ENCODE peak calls at places on chromosomes 2 and 18, in five cellular contexts. One of them, this sample, is unnamed.

GRCh38 chr2:240323601-240324291 is 111.7 kb upstream of the GPC1 start:
- DNase-seq in A549: no peak
- DNase-seq in nucleus accumbens: no peak
- DNase-seq in T-helper 1 cell: no peak
- DNase-seq in mesenteric fat pad: no peak
- DNase-seq in this sample: no peak

GRCh38 chr2:96870631-96871255 is 863 bp upstream of the SEMA4C start:
- DNase-seq in A549: no peak
- DNase-seq in nucleus accumbens: no peak
- DNase-seq in T-helper 1 cell: peak
- DNase-seq in mesenteric fat pad: no peak
- DNase-seq in this sample: no peak

GRCh38 chr2:12715878-12716249 is 872 bp upstream of the TRIB2 start:
- DNase-seq in A549: peak
- DNase-seq in nucleus accumbens: peak
- DNase-seq in T-helper 1 cell: peak
- DNase-seq in mesenteric fat pad: no peak
- DNase-seq in this sample: no peak

GRCh38 chr2:169507698-169508097 is 1.8 kb upstream of the KLHL41 start:
- DNase-seq in A549: peak
- DNase-seq in nucleus accumbens: no peak
- DNase-seq in T-helper 1 cell: no peak
- DNase-seq in mesenteric fat pad: no peak
- DNase-seq in this sample: no peak

GRCh38 chr2:196849895-196850294 is 40.7 kb upstream of the C2orf66 start:
- DNase-seq in A549: peak
- DNase-seq in nucleus accumbens: peak
- DNase-seq in T-helper 1 cell: no peak
- DNase-seq in mesenteric fat pad: no peak
- DNase-seq in this sample: no peak

GRCh38 chr2:37080674-37081073 is 3.5 kb downstream of the HEATR5B start:
- DNase-seq in A549: no peak
- DNase-seq in nucleus accumbens: no peak
- DNase-seq in T-helper 1 cell: no peak
- DNase-seq in mesenteric fat pad: no peak
- DNase-seq in this sample: no peak

GRCh38 chr2:198692907-198693510 is 764.7 kb downstream of the SATB2 start:
- DNase-seq in A549: no peak
- DNase-seq in nucleus accumbens: no peak
- DNase-seq in T-helper 1 cell: no peak
- DNase-seq in mesenteric fat pad: no peak
- DNase-seq in this sample: no peak

GRCh38 chr2:72095364-72095763 is 52.3 kb downstream of the CYP26B1 start:
- DNase-seq in A549: no peak
- DNase-seq in nucleus accumbens: no peak
- DNase-seq in T-helper 1 cell: no peak
- DNase-seq in mesenteric fat pad: peak
- DNase-seq in this sample: no peak

GRCh38 chr2:120227111-120227991 is 4.2 kb upstream of the TMEM185B start:
- DNase-seq in A549: no peak
- DNase-seq in nucleus accumbens: no peak
- DNase-seq in T-helper 1 cell: no peak
- DNase-seq in mesenteric fat pad: peak
- DNase-seq in this sample: no peak

GRCh38 chr18:72376256-72376655 is 167.9 kb downstream of the CBLN2 start:
- DNase-seq in A549: no peak
- DNase-seq in nucleus accumbens: no peak
- DNase-seq in T-helper 1 cell: no peak
- DNase-seq in mesenteric fat pad: no peak
- DNase-seq in this sample: no peak

GRCh38 chr2:20444993-20445910 is 1.6 kb upstream of the RHOB start:
- DNase-seq in A549: no peak
- DNase-seq in nucleus accumbens: no peak
- DNase-seq in T-helper 1 cell: no peak
- DNase-seq in mesenteric fat pad: peak
- DNase-seq in this sample: no peak

GRCh38 chr2:163077241-163077640 is 238.7 kb upstream of the KCNH7 start:
- DNase-seq in A549: no peak
- DNase-seq in nucleus accumbens: no peak
- DNase-seq in T-helper 1 cell: no peak
- DNase-seq in mesenteric fat pad: no peak
- DNase-seq in this sample: no peak

GRCh38 chr2:234953116-234954031 is 1.6 kb downstream of the SH3BP4 start:
- DNase-seq in A549: no peak
- DNase-seq in nucleus accumbens: no peak
- DNase-seq in T-helper 1 cell: no peak
- DNase-seq in mesenteric fat pad: peak
- DNase-seq in this sample: no peak

GRCh38 chr2:178219247-178219646 is 24.9 kb downstream of the OSBPL6 start:
- DNase-seq in A549: no peak
- DNase-seq in nucleus accumbens: no peak
- DNase-seq in T-helper 1 cell: no peak
- DNase-seq in mesenteric fat pad: no peak
- DNase-seq in this sample: no peak

GRCh38 chr2:28927878-28928277 is 33.4 kb downstream of the WDR43 start:
- DNase-seq in A549: no peak
- DNase-seq in nucleus accumbens: no peak
- DNase-seq in T-helper 1 cell: no peak
- DNase-seq in mesenteric fat pad: no peak
- DNase-seq in this sample: no peak

GRCh38 chr2:229869226-229869625 is 52.6 kb downstream of the TRIP12 start:
- DNase-seq in A549: no peak
- DNase-seq in nucleus accumbens: no peak
- DNase-seq in T-helper 1 cell: no peak
- DNase-seq in mesenteric fat pad: no peak
- DNase-seq in this sample: no peak

GRCh38 chr2:11764359-11764758 is 17.9 kb downstream of the LPIN1 start:
- DNase-seq in A549: no peak
- DNase-seq in nucleus accumbens: no peak
- DNase-seq in T-helper 1 cell: no peak
- DNase-seq in mesenteric fat pad: peak
- DNase-seq in this sample: no peak

GRCh38 chr2:191086707-191087106 is 64.1 kb downstream of the STAT4 start:
- DNase-seq in A549: no peak
- DNase-seq in nucleus accumbens: no peak
- DNase-seq in T-helper 1 cell: no peak
- DNase-seq in mesenteric fat pad: no peak
- DNase-seq in this sample: no peak